ENCODE peak calls at places on chromosomes 13 and 19, in ten cellular contexts. W is EH; O is upper lobe of right lung; D is PC-9; S is skeletal muscle cell; B is stimulated activated CD4-positive, alpha-beta T cell treated with anti-CD3 and anti-CD28 coated beads, Interleukin-2, amount 100 ng/mL, for 48 hours; X is breast epithelium; P is effector memory CD8-positive, alpha-beta T cell; T is lung; C is GM04503. J is an unnamed sample.

GRCh38 chr13:33278923-33279322 is 6.6 kb downstream of the STARD13 start:
- DNase-seq in W (no peak), O (no peak), D (no peak), S (no peak), B (no peak), X (no peak), P (no peak), T (no peak), C (no peak), J (no peak)

GRCh38 chr13:22777207-22777606 is 403.6 kb upstream of the SGCG start:
- DNase-seq in W (no peak), O (no peak), D (no peak), S (no peak), B (no peak), X (no peak), P (no peak), T (no peak), C (no peak), J (no peak)

GRCh38 chr19:51690359-51691121 is 2.6 kb upstream of the SPACA6 start:
- DNase-seq in W (peak; percentile 74), O (peak; percentile 81), D (peak; percentile 77), S (peak; percentile 56), B (no peak), X (peak; percentile 51), P (peak; percentile 58), T (peak; percentile 62), C (no peak), J (peak; percentile 91)

GRCh38 chr19:12665646-12666304 is 767 bp downstream of the MAN2B1 start:
- DNase-seq in W (peak; percentile 15), O (no peak), D (no peak), S (no peak), B (no peak), X (no peak), P (no peak), T (no peak), C (no peak), J (no peak)

GRCh38 chr19:33550741-33551140 is 29.1 kb upstream of the PEPD start:
- DNase-seq in W (no peak), O (peak; percentile 40), D (no peak), S (no peak), B (no peak), X (no peak), P (no peak), T (no peak), C (no peak), J (no peak)

GRCh38 chr19:18049390-18049789 is 37.3 kb downstream of the IL12RB1 start:
- DNase-seq in W (peak; percentile 76), O (peak; percentile 92), D (no peak), S (no peak), B (no peak), X (peak; percentile 64), P (no peak), T (peak; percentile 60), C (peak; percentile 16), J (no peak)

GRCh38 chr13:24995225-24995804 is 100.6 kb upstream of the PABPC3 start:
- DNase-seq in W (peak; percentile 82), O (no peak), D (peak; percentile 29), S (peak; percentile 43), B (peak; percentile 41), X (no peak), P (peak; percentile 45), T (peak; percentile 57), C (peak; percentile 27), J (no peak)

GRCh38 chr13:94415484-94415883 is 64.0 kb downstream of the DCT start:
- DNase-seq in W (no peak), O (no peak), D (no peak), S (no peak), B (no peak), X (no peak), P (no peak), T (no peak), C (no peak), J (no peak)

GRCh38 chr13:109745702-109746101 is 40.7 kb downstream of the IRS2 start:
- DNase-seq in W (no peak), O (no peak), D (no peak), S (no peak), B (no peak), X (no peak), P (no peak), T (no peak), C (no peak), J (no peak)

GRCh38 chr13:25225970-25226369 is 53.9 kb upstream of the AMER2 start:
- DNase-seq in W (no peak), O (no peak), D (no peak), S (no peak), B (no peak), X (no peak), P (no peak), T (no peak), C (no peak), J (no peak)

GRCh38 chr13:90630716-90631115 is 716.8 kb upstream of the MIR17HG start:
- DNase-seq in W (no peak), O (no peak), D (no peak), S (no peak), B (no peak), X (no peak), P (no peak), T (no peak), C (no peak), J (no peak)

GRCh38 chr19:29845576-29846176 is 33.9 kb downstream of the CCNE1 start:
- DNase-seq in W (peak; percentile 57), O (peak; percentile 67), D (peak; percentile 31), S (no peak), B (no peak), X (no peak), P (no peak), T (no peak), C (peak; percentile 7), J (no peak)

GRCh38 chr19:22784051-22784450 is at the start of gene ZNF99:
- DNase-seq in W (no peak), O (no peak), D (no peak), S (no peak), B (no peak), X (peak; percentile 75), P (no peak), T (peak; percentile 43), C (no peak), J (no peak)

GRCh38 chr13:113506025-113506685 is 15.6 kb upstream of the DCUN1D2 start:
- DNase-seq in W (no peak), O (no peak), D (no peak), S (no peak), B (no peak), X (no peak), P (no peak), T (no peak), C (no peak), J (peak; percentile 54)

J was measured in CMK.